ENCODE peak calls at places on chromosome 9, in six cellular contexts. One of them, this sample, is unnamed.

GRCh38 chr9:120099064-120099463 is 480.9 kb downstream of the CDK5RAP2 start:
- DNase-seq in hepatocyte: no peak
- DNase-seq in naive B cell: no peak
- DNase-seq in fibroblast of lung: no peak
- DNase-seq in left cardiac atrium: no peak
- DNase-seq in dorsolateral prefrontal cortex: no peak
- DNase-seq in this sample: no peak

GRCh38 chr9:112764837-112765236 is 14.3 kb downstream of the SNX30 start:
- DNase-seq in hepatocyte: peak
- DNase-seq in naive B cell: no peak
- DNase-seq in fibroblast of lung: no peak
- DNase-seq in left cardiac atrium: no peak
- DNase-seq in dorsolateral prefrontal cortex: no peak
- DNase-seq in this sample: no peak

GRCh38 chr9:99825158-99826046 is 3.7 kb downstream of the NR4A3 start:
- DNase-seq in hepatocyte: no peak
- DNase-seq in naive B cell: no peak
- DNase-seq in fibroblast of lung: no peak
- DNase-seq in left cardiac atrium: peak
- DNase-seq in dorsolateral prefrontal cortex: no peak
- DNase-seq in this sample: no peak

GRCh38 chr9:27520986-27521385 is 3.1 kb upstream of the IFNK start:
- DNase-seq in hepatocyte: no peak
- DNase-seq in naive B cell: no peak
- DNase-seq in fibroblast of lung: no peak
- DNase-seq in left cardiac atrium: no peak
- DNase-seq in dorsolateral prefrontal cortex: no peak
- DNase-seq in this sample: no peak

GRCh38 chr9:119370816-119371215 is 1.6 kb upstream of the BRINP1 start:
- DNase-seq in hepatocyte: peak
- DNase-seq in naive B cell: no peak
- DNase-seq in fibroblast of lung: peak
- DNase-seq in left cardiac atrium: peak
- DNase-seq in dorsolateral prefrontal cortex: no peak
- DNase-seq in this sample: no peak

GRCh38 chr9:76759726-76760125 is 4.5 kb upstream of the PCA3 start:
- DNase-seq in hepatocyte: no peak
- DNase-seq in naive B cell: peak
- DNase-seq in fibroblast of lung: no peak
- DNase-seq in left cardiac atrium: no peak
- DNase-seq in dorsolateral prefrontal cortex: no peak
- DNase-seq in this sample: no peak

GRCh38 chr9:129347323-129348120 is 169.5 kb upstream of the IER5L start:
- DNase-seq in hepatocyte: no peak
- DNase-seq in naive B cell: no peak
- DNase-seq in fibroblast of lung: no peak
- DNase-seq in left cardiac atrium: no peak
- DNase-seq in dorsolateral prefrontal cortex: no peak
- DNase-seq in this sample: no peak

GRCh38 chr9:87535817-87536539 is 38.3 kb downstream of the DAPK1 start:
- DNase-seq in hepatocyte: no peak
- DNase-seq in naive B cell: no peak
- DNase-seq in fibroblast of lung: no peak
- DNase-seq in left cardiac atrium: no peak
- DNase-seq in dorsolateral prefrontal cortex: no peak
- DNase-seq in this sample: no peak

GRCh38 chr9:19787672-19788071 is 1.2 kb downstream of the SLC24A2 start:
- DNase-seq in hepatocyte: no peak
- DNase-seq in naive B cell: no peak
- DNase-seq in fibroblast of lung: no peak
- DNase-seq in left cardiac atrium: no peak
- DNase-seq in dorsolateral prefrontal cortex: no peak
- DNase-seq in this sample: no peak

GRCh38 chr9:7368410-7369292 is 430.9 kb downstream of the DMAC1 start:
- DNase-seq in hepatocyte: peak
- DNase-seq in naive B cell: no peak
- DNase-seq in fibroblast of lung: peak
- DNase-seq in left cardiac atrium: no peak
- DNase-seq in dorsolateral prefrontal cortex: no peak
- DNase-seq in this sample: no peak

GRCh38 chr9:31597977-31598376 is 786.5 kb upstream of the ACO1 start:
- DNase-seq in hepatocyte: peak
- DNase-seq in naive B cell: no peak
- DNase-seq in fibroblast of lung: peak
- DNase-seq in left cardiac atrium: no peak
- DNase-seq in dorsolateral prefrontal cortex: no peak
- DNase-seq in this sample: no peak

GRCh38 chr9:118418887-118419620 is 714.9 kb downstream of the TLR4 start:
- DNase-seq in hepatocyte: peak
- DNase-seq in naive B cell: no peak
- DNase-seq in fibroblast of lung: peak
- DNase-seq in left cardiac atrium: no peak
- DNase-seq in dorsolateral prefrontal cortex: no peak
- DNase-seq in this sample: no peak

GRCh38 chr9:89204811-89205210 is 26.2 kb upstream of the SHC3 start:
- DNase-seq in hepatocyte: no peak
- DNase-seq in naive B cell: no peak
- DNase-seq in fibroblast of lung: no peak
- DNase-seq in left cardiac atrium: no peak
- DNase-seq in dorsolateral prefrontal cortex: no peak
- DNase-seq in this sample: no peak

GRCh38 chr9:12723409-12724028 is 30.3 kb downstream of the TYRP1 start:
- DNase-seq in hepatocyte: no peak
- DNase-seq in naive B cell: no peak
- DNase-seq in fibroblast of lung: no peak
- DNase-seq in left cardiac atrium: no peak
- DNase-seq in dorsolateral prefrontal cortex: no peak
- DNase-seq in this sample: no peak

GRCh38 chr9:121331549-121331948 is 38.5 kb downstream of the STOM start:
- DNase-seq in hepatocyte: no peak
- DNase-seq in naive B cell: no peak
- DNase-seq in fibroblast of lung: no peak
- DNase-seq in left cardiac atrium: no peak
- DNase-seq in dorsolateral prefrontal cortex: no peak
- DNase-seq in this sample: no peak

GRCh38 chr9:96183751-96184150 is 118.2 kb downstream of the HSD17B3 start:
- DNase-seq in hepatocyte: no peak
- DNase-seq in naive B cell: no peak
- DNase-seq in fibroblast of lung: no peak
- DNase-seq in left cardiac atrium: no peak
- DNase-seq in dorsolateral prefrontal cortex: no peak
- DNase-seq in this sample: peak

GRCh38 chr9:109231593-109231992 is 64.5 kb upstream of the FRRS1L start:
- DNase-seq in hepatocyte: no peak
- DNase-seq in naive B cell: no peak
- DNase-seq in fibroblast of lung: no peak
- DNase-seq in left cardiac atrium: no peak
- DNase-seq in dorsolateral prefrontal cortex: no peak
- DNase-seq in this sample: no peak

GRCh38 chr9:127519301-127520166 is 68.2 kb downstream of the LRSAM1 start:
- DNase-seq in hepatocyte: peak
- DNase-seq in naive B cell: no peak
- DNase-seq in fibroblast of lung: peak
- DNase-seq in left cardiac atrium: peak
- DNase-seq in dorsolateral prefrontal cortex: no peak
- DNase-seq in this sample: no peak

GRCh38 chr9:83182071-83182470 is 119.1 kb upstream of the RASEF start:
- DNase-seq in hepatocyte: peak
- DNase-seq in naive B cell: no peak
- DNase-seq in fibroblast of lung: no peak
- DNase-seq in left cardiac atrium: no peak
- DNase-seq in dorsolateral prefrontal cortex: no peak
- DNase-seq in this sample: no peak